ENCODE peak calls at places on chromosome 6, in ten cellular contexts. N is psoas muscle, U is IMR-90, A is A549, Z is transverse colon, J is MM.1S, G is left lung, C is aorta, Y is fibroblast of lung, L is colonic mucosa. I is an unnamed sample. For H3K4me1, the result is how much of the 10 kb centered on the place peaks cover.

GRCh38 chr6:149834513-149835481 is 29.4 kb downstream of the LRP11 start:
- DNase-seq in L (peak), A (peak), U (peak), Z (peak), C (peak), G (no peak), Y (peak), J (peak), N (no peak), I (peak)

GRCh38 chr6:155174576-155175174 is 89.1 kb upstream of the CLDN20 start:
- DNase-seq in J (peak), Z (peak), U (peak), C (peak), G (no peak), L (peak), N (no peak), A (peak), Y (peak), I (peak)

GRCh38 chr6:69732640-69733039 is 64.2 kb downstream of the LMBRD1 start:
- DNase-seq in Y (peak), Z (no peak), C (no peak), U (no peak), L (no peak), A (no peak), N (no peak), G (no peak), J (no peak), I (no peak)

GRCh38 chr6:28266962-28267694 is at the start of gene ZSCAN26:
- DNase-seq in A (peak), L (peak), Y (peak), U (peak), Z (peak), N (peak), C (peak), J (peak), G (peak), I (peak)

GRCh38 chr6:62285612-62286469 is at the start of gene KHDRBS2:
- DNase-seq in Y (no peak), N (peak), A (peak), U (no peak), Z (peak), J (peak), C (peak), G (peak), L (peak), I (no peak)

GRCh38 chr6:117906905-117907599 is at the start of gene SLC35F1:
- DNase-seq in G (peak), A (peak), J (peak), Y (peak), L (no peak), Z (no peak), N (peak), C (no peak), U (peak), I (peak)

GRCh38 chr6:19860235-19860877 is 23.2 kb downstream of the ID4 start:
- DNase-seq in C (no peak), J (no peak), A (no peak), G (no peak), N (no peak), U (no peak), Y (no peak), Z (peak), L (peak), I (peak)

GRCh38 chr6:89460713-89461112 is 27.8 kb downstream of the ANKRD6 start:
- DNase-seq in G (no peak), U (no peak), C (no peak), N (no peak), A (no peak), L (no peak), Y (no peak), Z (no peak), J (no peak), I (no peak)

GRCh38 chr6:107894821-107895396 is 63.1 kb downstream of the SEC63 start:
- DNase-seq in Y (peak), L (peak), N (no peak), U (no peak), J (peak), G (no peak), Z (peak), A (no peak), C (no peak), I (peak)

GRCh38 chr6:117270121-117270959 is 5.0 kb downstream of the VGLL2 start:
- DNase-seq in U (no peak), A (no peak), G (peak), Z (no peak), Y (no peak), J (no peak), C (peak), L (no peak), N (no peak), I (no peak)

GRCh38 chr6:90184334-90185298 is 112.0 kb downstream of the BACH2 start:
- DNase-seq in A (no peak), J (no peak), Z (no peak), U (peak), G (no peak), N (no peak), C (no peak), Y (no peak), L (no peak), I (peak)

GRCh38 chr6:141700836-141701235 is 431.9 kb upstream of the GJE1 start:
- DNase-seq in N (no peak), C (no peak), Y (peak), U (peak), A (no peak), L (no peak), G (no peak), Z (no peak), J (no peak), I (no peak)

GRCh38 chr6:32439708-32440214 is at the start of gene HLA-DRA:
- DNase-seq in Z (no peak), Y (peak), N (no peak), U (peak), L (peak), J (peak), C (no peak), A (no peak), G (no peak), I (peak)

GRCh38 chr6:138821519-138821918 is 25.6 kb downstream of the ECT2L start:
- DNase-seq in U (no peak), G (no peak), L (no peak), J (no peak), C (no peak), N (no peak), Z (no peak), A (no peak), Y (no peak), I (no peak)

GRCh38 chr6:1099257-1099656 is 212.6 kb upstream of the FOXQ1 start:
- DNase-seq in Z (no peak), J (no peak), G (no peak), A (no peak), C (no peak), U (no peak), N (no peak), L (no peak), Y (no peak), I (peak)

GRCh38 chr6:10400330-10400729 is 14.5 kb downstream of the TFAP2A start:
- DNase-seq in C (no peak), Y (no peak), J (no peak), L (no peak), A (no peak), N (no peak), U (no peak), Z (no peak), G (no peak), I (peak)
- H3K4me1 ChIP-seq in C (under half), Y (under half), J (under half), L (under half), A (under half), N (under half), U (under half), Z (under half), G (under half), I (half or more)

DNA sequence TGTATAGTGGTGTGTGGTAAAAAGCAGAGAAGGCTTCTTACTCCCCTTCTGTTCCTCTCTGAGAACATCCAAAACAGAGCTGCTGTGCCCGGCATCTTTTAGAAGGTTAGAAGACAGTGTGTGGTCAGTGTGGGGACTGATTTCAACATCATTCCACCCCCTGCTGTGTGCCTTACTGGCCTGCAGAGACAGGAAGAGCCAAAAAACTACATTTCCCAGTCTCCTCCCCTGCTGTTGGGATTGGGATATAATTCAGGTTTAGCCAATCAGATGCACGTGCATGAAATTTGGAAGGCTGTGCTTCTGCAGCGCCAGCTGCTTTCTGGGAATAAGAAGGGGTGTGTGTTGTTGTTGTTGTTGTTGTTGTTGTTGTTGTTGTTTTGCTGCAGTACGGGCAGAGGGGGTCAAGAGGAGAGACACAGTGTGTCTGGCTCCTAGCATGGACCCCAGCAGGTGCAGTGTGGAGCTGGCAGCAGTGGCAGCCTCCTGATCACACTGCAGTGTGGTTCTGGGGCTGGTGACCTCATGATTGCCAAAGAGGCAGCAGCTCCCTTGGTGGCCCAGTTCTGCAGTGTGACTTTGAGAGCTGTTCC is 74.7 kb downstream of the MRPL14 start:
- DNase-seq in C (peak), Z (no peak), L (no peak), U (peak), G (no peak), Y (peak), J (no peak), N (peak), A (no peak), I (no peak)
- H3K27ac ChIP-seq in C (no peak), Z (peak), L (no peak), U (peak), G (no peak), Y (peak), J (no peak), N (peak), A (peak), I (no peak)

GRCh38 chr6:106257195-106257594 is 68.4 kb downstream of the ATG5 start:
- DNase-seq in Y (peak), G (no peak), Z (no peak), U (peak), J (no peak), C (no peak), A (no peak), L (no peak), N (no peak), I (no peak)
- H3K4me1 ChIP-seq in Y (under half), G (under half), Z (under half), U (under half), J (under half), C (under half), A (half or more), L (under half), N (under half), I (half or more)

DNA sequence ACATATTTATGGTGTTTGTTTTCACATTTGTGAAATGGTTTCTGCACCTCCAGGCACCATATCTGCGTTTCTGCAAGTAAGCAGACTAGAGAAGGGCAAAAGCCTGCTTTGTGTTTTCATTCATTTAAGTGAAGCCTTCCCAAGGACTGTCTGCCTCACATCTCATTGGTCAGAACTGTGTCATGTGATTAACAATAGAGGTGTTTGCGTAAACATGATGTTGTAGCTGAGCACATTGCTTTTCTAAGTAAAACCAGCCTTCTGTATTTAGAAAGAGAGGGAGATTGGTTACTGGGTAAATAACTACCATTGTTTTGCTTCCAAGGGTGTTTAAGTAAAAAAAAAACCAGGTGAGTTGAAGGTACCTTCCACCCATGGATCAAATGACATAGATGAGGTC is 39.7 kb downstream of the SH3BGRL2 start:
- DNase-seq in N (no peak), A (no peak), J (no peak), U (no peak), Z (no peak), G (no peak), C (no peak), Y (no peak), L (no peak), I (no peak)
- H3K27ac ChIP-seq in N (no peak), A (no peak), J (no peak), U (no peak), Z (peak), G (peak), C (no peak), Y (no peak), L (peak), I (peak)

GRCh38 chr6:144612811-144613210 is 327.7 kb downstream of the UTRN start:
- DNase-seq in A (no peak), J (no peak), Z (no peak), Y (no peak), G (no peak), U (no peak), L (no peak), N (no peak), C (no peak), I (no peak)
- H3K4me1 ChIP-seq in A (under half), J (under half), Z (under half), Y (under half), G (under half), U (under half), L (under half), N (under half), C (under half), I (under half)